ENCODE peak calls at places on chromosomes 12 and 14, in seven cellular contexts. K is RWPE1; Z is suprapubic skin; B is cardiac fibroblast; L is CD4-positive, alpha-beta T cell; N is fibroblast of pulmonary artery; A is dorsolateral prefrontal cortex. E is an unnamed sample.

GRCh38 chr14:103118019-103118662 is 5.1 kb upstream of the TNFAIP2 start:
- DNase-seq in K (no peak), Z (no peak), B (peak; percentile 83), L (no peak), N (peak; percentile 64), A (peak; percentile 44), E (no peak)

GRCh38 chr14:80535171-80535570 is 323.9 kb upstream of the DIO2 start:
- DNase-seq in K (no peak), Z (no peak), B (peak; percentile 15), L (no peak), N (no peak), A (no peak), E (no peak)

GRCh38 chr14:96189288-96189711 is 15.3 kb upstream of the BDKRB2 start:
- DNase-seq in K (no peak), Z (no peak), B (peak; percentile 69), L (no peak), N (peak; percentile 41), A (no peak), E (no peak)

GRCh38 chr12:4825139-4825858 is 84.4 kb upstream of the KCNA1 start:
- DNase-seq in K (no peak), Z (no peak), B (peak; percentile 7), L (no peak), N (peak; percentile 7), A (no peak), E (no peak)

GRCh38 chr12:69239922-69240624 is 704 bp downstream of the CPSF6 start:
- DNase-seq in K (peak; percentile 22), Z (peak; percentile 81), B (peak; percentile 42), L (peak; percentile 54), N (peak; percentile 22), A (no peak), E (peak; percentile 25)

GRCh38 chr12:3132636-3133409 is 55.6 kb downstream of the TSPAN9 start:
- DNase-seq in K (no peak), Z (no peak), B (peak; percentile 77), L (no peak), N (peak; percentile 72), A (no peak), E (no peak)

GRCh38 chr14:73786942-73787759 is 64.5 kb upstream of the PTGR2 start:
- DNase-seq in K (no peak), Z (no peak), B (peak; percentile 55), L (peak; percentile 70), N (no peak), A (peak; percentile 56), E (no peak)

GRCh38 chr12:2264622-2265306 is 212.0 kb downstream of the CACNA1C start:
- DNase-seq in K (peak; percentile 8), Z (no peak), B (peak; percentile 92), L (no peak), N (peak; percentile 87), A (no peak), E (no peak)

GRCh38 chr12:111942557-111942956 is 70.4 kb downstream of the TMEM116 start:
- DNase-seq in K (peak; percentile 33), Z (no peak), B (peak; percentile 81), L (no peak), N (peak; percentile 79), A (no peak), E (no peak)

GRCh38 chr14:60357551-60357930 is 108.5 kb downstream of the PPM1A start:
- DNase-seq in K (no peak), Z (no peak), B (no peak), L (no peak), N (no peak), A (no peak), E (no peak)

GRCh38 chr14:69543341-69544249 is 31.1 kb downstream of the CCDC177 start:
- DNase-seq in K (peak; percentile 86), Z (no peak), B (peak; percentile 94), L (no peak), N (peak; percentile 96), A (peak; percentile 35), E (peak; percentile 73)

GRCh38 chr12:60333461-60333860 is 737.6 kb downstream of the SLC16A7 start:
- DNase-seq in K (no peak), Z (no peak), B (peak; percentile 3), L (no peak), N (no peak), A (no peak), E (no peak)

GRCh38 chr12:7221486-7221885 is 32.0 kb downstream of the PEX5 start:
- DNase-seq in K (no peak), Z (no peak), B (no peak), L (no peak), N (no peak), A (no peak), E (no peak)

GRCh38 chr14:90049390-90049789 is 12.4 kb upstream of the KCNK13 start:
- DNase-seq in K (no peak), Z (no peak), B (no peak), L (no peak), N (no peak), A (no peak), E (no peak)

GRCh38 chr12:89384050-89384749 is 31.9 kb upstream of the DUSP6 start:
- DNase-seq in K (peak; percentile 57), Z (no peak), B (peak; percentile 95), L (no peak), N (peak; percentile 98), A (peak; percentile 41), E (no peak)

GRCh38 chr14:33467967-33468366 is 482.9 kb downstream of the EGLN3 start:
- DNase-seq in K (no peak), Z (no peak), B (no peak), L (no peak), N (no peak), A (no peak), E (no peak)

GRCh38 chr12:69649529-69649928 is 38.8 kb upstream of the LRRC10 start:
- DNase-seq in K (no peak), Z (no peak), B (peak; percentile 6), L (no peak), N (no peak), A (no peak), E (no peak)

GRCh38 chr14:23869078-23869719 is 84.4 kb upstream of the DHRS4 start:
- DNase-seq in K (no peak), Z (no peak), B (no peak), L (no peak), N (no peak), A (no peak), E (no peak)

GRCh38 chr12:131380961-131381705 is 329.8 kb upstream of the SFSWAP start:
- DNase-seq in K (no peak), Z (no peak), B (no peak), L (no peak), N (no peak), A (no peak), E (no peak)

GRCh38 chr12:71014180-71014785 is 93.7 kb upstream of the PTPRR start:
- DNase-seq in K (peak; percentile 31), Z (no peak), B (peak; percentile 84), L (no peak), N (peak; percentile 88), A (no peak), E (no peak)
- TF ChIP-seq CTCF in K (peak; percentile 69), Z (peak; percentile 36), B (peak; percentile 55), L (no peak), N (peak; percentile 63), A (peak; percentile 51), E (no peak)

GRCh38 chr12:63103489-63104131 is 47.4 kb downstream of the AVPR1A start:
- DNase-seq in K (peak; percentile 26), Z (no peak), B (peak; percentile 31), L (no peak), N (peak; percentile 44), A (no peak), E (no peak)

GRCh38 chr12:63093711-63094110 is 57.3 kb downstream of the AVPR1A start:
- DNase-seq in K (no peak), Z (no peak), B (no peak), L (no peak), N (no peak), A (no peak), E (no peak)

GRCh38 chr12:63093084-63093483 is 57.9 kb downstream of the AVPR1A start:
- DNase-seq in K (no peak), Z (no peak), B (no peak), L (no peak), N (no peak), A (no peak), E (no peak)

GRCh38 chr12:63095369-63095967 is 55.5 kb downstream of the AVPR1A start:
- DNase-seq in K (no peak), Z (no peak), B (no peak), L (no peak), N (no peak), A (no peak), E (no peak)

GRCh38 chr12:63098851-63099250 is 52.1 kb downstream of the AVPR1A start:
- DNase-seq in K (no peak), Z (no peak), B (no peak), L (no peak), N (no peak), A (no peak), E (no peak)
- TF ChIP-seq CTCF in K (no peak), Z (no peak), B (no peak), L (no peak), N (no peak), A (no peak), E (no peak)

GRCh38 chr12:124498178-124498869 is 69.1 kb downstream of the NCOR2 start:
- DNase-seq in K (no peak), Z (no peak), B (peak; percentile 94), L (no peak), N (peak; percentile 88), A (no peak), E (no peak)

GRCh38 chr12:124500232-124501079 is 67.0 kb downstream of the NCOR2 start:
- DNase-seq in K (peak; percentile 85), Z (no peak), B (peak; percentile 56), L (no peak), N (peak; percentile 64), A (no peak), E (no peak)

GRCh38 chr12:124499873-124500231 is 67.6 kb downstream of the NCOR2 start:
- DNase-seq in K (no peak), Z (no peak), B (no peak), L (no peak), N (no peak), A (no peak), E (no peak)

GRCh38 chr12:124497658-124498057 is 69.8 kb downstream of the NCOR2 start:
- DNase-seq in K (peak; percentile 62), Z (peak; percentile 92), B (peak; percentile 83), L (no peak), N (peak; percentile 87), A (peak; percentile 83), E (no peak)

GRCh38 chr12:124498870-124499753 is 68.3 kb downstream of the NCOR2 start:
- DNase-seq in K (no peak), Z (no peak), B (peak; percentile 71), L (no peak), N (peak; percentile 73), A (no peak), E (no peak)
- TF ChIP-seq CTCF in K (no peak), Z (no peak), B (peak; percentile 22), L (no peak), N (peak; percentile 7), A (no peak), E (no peak)

GRCh38 chr12:46084666-46085631 is 94.6 kb upstream of the SCAF11 start:
- DNase-seq in K (no peak), Z (no peak), B (no peak), L (no peak), N (no peak), A (no peak), E (no peak)
- TF ChIP-seq CTCF in K (no peak), Z (no peak), B (no peak), L (no peak), N (no peak), A (no peak), E (no peak)

E was measured in omental fat pad.